ENCODE peak calls at places on chromosome 14, in seven cellular contexts. W is IMR-90, Q is mesenchymal stem cell, Y is neuronal stem cell, J is mesendoderm, V is H9, C is H1. K is an unnamed sample.

GRCh38 chr14:75242546-75243273 is 35.9 kb upstream of the FOS start:
- DNase-seq in C (no peak), Q (peak), W (peak), J (no peak), V (no peak), Y (no peak), K (no peak)

GRCh38 chr14:61246721-61247120 is 34.4 kb downstream of the TMEM30B start:
- DNase-seq in W (no peak), Q (no peak), Y (no peak), C (no peak), V (no peak), J (no peak), K (no peak)

GRCh38 chr14:59583755-59584154 is 7.1 kb upstream of the CCDC175 start:
- DNase-seq in J (peak), V (peak), W (peak), Q (no peak), C (no peak), Y (no peak), K (no peak)

GRCh38 chr14:93648440-93649168 is 139.7 kb downstream of the PRIMA1 start:
- DNase-seq in W (no peak), Y (no peak), J (peak), Q (no peak), V (peak), C (no peak), K (peak)

GRCh38 chr14:68297871-68298468 is 478.4 kb downstream of the RAD51B start:
- DNase-seq in Y (no peak), J (peak), W (peak), V (peak), C (peak), Q (peak), K (peak)

GRCh38 chr14:61710853-61711817 is 15.8 kb downstream of the HIF1A start:
- DNase-seq in C (no peak), Q (peak), W (no peak), V (no peak), J (no peak), Y (no peak), K (no peak)

GRCh38 chr14:35140718-35141581 is 18.6 kb downstream of the PRORP start:
- DNase-seq in W (peak), J (peak), V (no peak), Q (peak), Y (no peak), C (no peak), K (no peak)

GRCh38 chr14:58944226-58944769 is 244.2 kb upstream of the DAAM1 start:
- DNase-seq in V (no peak), J (peak), W (no peak), Q (no peak), C (no peak), Y (no peak), K (no peak)

GRCh38 chr14:103883263-103883523 is 35.8 kb upstream of the PPP1R13B start:
- DNase-seq in C (no peak), V (no peak), W (no peak), Q (no peak), Y (no peak), J (no peak), K (no peak)

GRCh38 chr14:33611405-33612183 is 339.3 kb downstream of the EGLN3 start:
- DNase-seq in Q (peak), W (no peak), Y (no peak), J (no peak), V (peak), C (no peak), K (peak)

GRCh38 chr14:75470238-75470797 is 42.5 kb downstream of the JDP2 start:
- DNase-seq in Y (no peak), W (no peak), J (no peak), C (no peak), V (no peak), Q (no peak), K (no peak)

GRCh38 chr14:77014004-77014604 is 14.4 kb downstream of the IRF2BPL start:
- DNase-seq in J (peak), C (no peak), V (no peak), Y (no peak), W (peak), Q (no peak), K (peak)

GRCh38 chr14:102046337-102047278 is 40.2 kb downstream of the HSP90AA1 start:
- DNase-seq in C (peak), Y (peak), J (peak), V (peak), Q (peak), W (peak), K (peak)

GRCh38 chr14:32006267-32007110 is 70.6 kb upstream of the ARHGAP5 start:
- DNase-seq in Y (no peak), W (peak), C (no peak), J (peak), V (no peak), Q (peak), K (peak)

GRCh38 chr14:102196436-102197230 is 56.9 kb downstream of the WDR20 start:
- DNase-seq in W (no peak), Q (no peak), C (no peak), J (no peak), V (no peak), Y (no peak), K (no peak)

GRCh38 chr14:68945585-68946289 is 33.4 kb downstream of the ACTN1 start:
- DNase-seq in C (no peak), Y (no peak), Q (no peak), J (no peak), W (no peak), V (no peak), K (no peak)

GRCh38 chr14:34050606-34051005 is 99.7 kb upstream of the EGLN3 start:
- DNase-seq in Y (no peak), V (no peak), Q (no peak), C (no peak), J (no peak), W (no peak), K (peak)

GRCh38 chr14:75492832-75493579 is 29.3 kb upstream of the BATF start:
- DNase-seq in Y (no peak), C (no peak), W (no peak), J (no peak), Q (no peak), V (no peak), K (no peak)

GRCh38 chr14:68283378-68284123 is 464.0 kb downstream of the RAD51B start:
- DNase-seq in V (no peak), Y (no peak), C (no peak), J (no peak), Q (no peak), W (no peak), K (no peak)

GRCh38 chr14:96059519-96060135 is 20.5 kb downstream of the C14orf132 start:
- DNase-seq in Y (no peak), W (no peak), J (no peak), V (peak), Q (no peak), C (no peak), K (no peak)

GRCh38 chr14:100107236-100107635 is 42.0 kb downstream of the EVL start:
- DNase-seq in C (no peak), W (no peak), Y (no peak), V (no peak), Q (no peak), J (no peak), K (peak)

GRCh38 chr14:28596336-28596735 is 170.3 kb upstream of the FOXG1 start:
- DNase-seq in J (no peak), C (no peak), Y (no peak), W (no peak), Q (no peak), V (no peak), K (no peak)

GRCh38 chr14:73916324-73916723 is 29.7 kb downstream of the ZNF410 start:
- DNase-seq in V (no peak), W (no peak), Q (no peak), C (no peak), J (no peak), Y (no peak), K (no peak)

GRCh38 chr14:53630336-53630735 is 326.3 kb downstream of the BMP4 start:
- DNase-seq in V (no peak), Y (no peak), W (no peak), J (no peak), Q (no peak), C (no peak), K (no peak)

GRCh38 chr14:100682749-100683148 is 43.9 kb upstream of the DLK1 start:
- DNase-seq in V (no peak), W (no peak), Q (no peak), C (no peak), J (no peak), Y (no peak), K (no peak)

GRCh38 chr14:84237881-84238280 is 1292.1 kb upstream of the FLRT2 start:
- DNase-seq in W (peak), J (no peak), Y (no peak), C (no peak), V (no peak), Q (peak), K (no peak)

GRCh38 chr14:83184531-83184930 is 1650.9 kb upstream of the SEL1L start:
- DNase-seq in J (no peak), V (no peak), W (no peak), C (no peak), Y (no peak), Q (no peak), K (no peak)
- H4K8ac ChIP-seq in J (no peak), V (no peak), W (no peak), C (no peak), Y (no peak), Q (no peak), K (no peak)

GRCh38 chr14:52538648-52539047 is 13.7 kb downstream of the TXNDC16 start:
- DNase-seq in V (no peak), Y (no peak), J (no peak), Q (no peak), W (no peak), C (no peak), K (no peak)
- H4K8ac ChIP-seq in V (no peak), Y (no peak), J (no peak), Q (no peak), W (no peak), C (no peak), K (no peak)

GRCh38 chr14:89665262-89665661 is 248.2 kb upstream of the FOXN3 start:
- DNase-seq in V (no peak), Y (no peak), Q (no peak), C (no peak), W (no peak), J (no peak), K (no peak)
- H4K8ac ChIP-seq in V (no peak), Y (no peak), Q (no peak), C (no peak), W (no peak), J (no peak), K (no peak)

GRCh38 chr14:70779667-70780066 is 29.6 kb downstream of the MAP3K9 start:
- DNase-seq in V (no peak), Q (no peak), W (no peak), C (no peak), Y (no peak), J (no peak), K (no peak)
- H4K8ac ChIP-seq in V (no peak), Q (no peak), W (no peak), C (no peak), Y (no peak), J (no peak), K (no peak)

GRCh38 chr14:56809262-56810215 is 740 bp downstream of the OTX2 start:
- DNase-seq in W (no peak), Y (no peak), Q (no peak), J (no peak), C (no peak), V (no peak), K (no peak)
- H4K8ac ChIP-seq in W (no peak), Y (no peak), Q (no peak), J (no peak), C (peak), V (no peak), K (no peak)

GRCh38 chr14:51692646-51693045 is 40.9 kb downstream of the FRMD6 start:
- DNase-seq in Q (no peak), V (no peak), W (peak), J (no peak), Y (no peak), C (no peak), K (no peak)
- H4K8ac ChIP-seq in Q (no peak), V (no peak), W (no peak), J (no peak), Y (no peak), C (no peak), K (no peak)

DNA sequence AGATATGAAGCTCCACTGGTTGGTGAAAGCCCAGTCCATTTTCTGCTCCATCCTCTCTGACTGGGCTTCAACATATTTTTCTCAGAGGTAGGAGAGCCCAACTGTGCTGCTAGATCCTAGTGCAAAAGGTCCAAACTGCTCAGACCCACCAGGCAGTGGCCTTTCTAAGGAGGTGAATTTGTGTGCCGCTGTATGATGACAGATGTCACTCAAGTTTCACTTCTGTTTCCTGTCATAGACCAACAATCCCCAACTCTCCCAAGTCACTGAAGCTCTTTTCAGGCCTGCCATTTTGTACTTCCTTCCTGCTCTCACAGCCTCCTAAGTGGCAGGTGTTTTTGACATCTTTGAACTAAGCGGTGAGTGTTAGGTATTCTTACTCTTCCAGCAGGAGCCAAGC is 16.4 kb upstream of the RNASE4 start:
- DNase-seq in J (no peak), C (no peak), Q (no peak), Y (no peak), V (no peak), W (no peak), K (no peak)
- H4K8ac ChIP-seq in J (no peak), C (no peak), Q (no peak), Y (no peak), V (no peak), W (no peak), K (no peak)

GRCh38 chr14:63988579-63988978 is 135.8 kb downstream of the SYNE2 start:
- DNase-seq in Q (no peak), W (no peak), J (no peak), C (no peak), Y (no peak), V (no peak), K (no peak)
- H4K8ac ChIP-seq in Q (no peak), W (no peak), J (no peak), C (no peak), Y (no peak), V (no peak), K (no peak)

DNA sequence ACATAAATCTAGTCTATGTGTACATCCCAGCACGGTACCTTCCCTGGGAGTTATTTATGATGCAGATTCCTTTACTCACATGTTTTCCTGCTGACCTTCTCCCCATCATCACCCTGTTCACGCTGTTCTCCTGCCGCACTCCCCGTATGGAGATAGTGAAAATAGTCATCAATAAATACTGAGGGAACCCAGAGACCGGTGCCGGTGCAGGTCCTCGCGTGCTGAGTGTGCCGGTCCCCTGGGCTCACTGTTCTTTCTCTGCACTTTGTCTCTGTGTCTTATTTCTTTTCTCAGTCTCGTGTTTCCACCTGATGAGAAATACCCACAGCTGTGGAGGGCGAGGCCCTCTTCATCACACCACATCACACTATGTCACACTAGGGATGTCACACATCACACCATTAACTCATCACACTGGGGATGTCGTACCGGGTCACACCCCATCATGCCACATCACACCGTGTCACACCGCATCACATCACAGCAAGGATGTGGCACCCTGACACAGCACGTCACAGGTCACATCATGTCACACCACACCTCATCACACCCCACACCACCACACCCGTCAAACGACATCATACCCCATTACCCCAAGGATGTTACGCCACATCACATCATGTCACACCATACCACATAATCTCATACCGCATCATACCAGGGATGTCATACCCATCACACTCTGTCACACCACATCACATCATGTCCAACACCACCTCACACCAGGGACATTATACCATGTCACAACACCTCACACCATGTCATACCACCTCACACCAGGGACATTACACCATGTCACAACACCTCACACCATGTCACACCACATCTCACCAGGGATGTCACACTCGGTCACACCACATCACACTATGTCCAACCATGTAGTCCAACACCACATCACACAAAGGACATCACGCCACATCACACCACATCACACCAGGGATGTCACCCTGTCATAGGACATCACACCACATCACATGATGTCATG is 207.0 kb downstream of the TMEM121 start:
- DNase-seq in C (no peak), V (no peak), Y (no peak), Q (no peak), W (no peak), J (no peak), K (no peak)
- H4K8ac ChIP-seq in C (no peak), V (no peak), Y (peak), Q (no peak), W (no peak), J (no peak), K (no peak)